ENCODE peak calls at places on chromosomes 1 and 21, in five cellular contexts. G, D, I, U and W are unnamed samples.
A peak's percentile ranks its signal among the peaks of the same experiment; 100 is the strongest.

GRCh38 chr1:66685265-66685664 is 67.0 kb upstream of the DYNLT5 start:
- DNase-seq in G (no peak), D (no peak), U (no peak), I (no peak), W (no peak)

GRCh38 chr21:38468989-38469388 is 29.3 kb downstream of the ERG start:
- DNase-seq in U (no peak), I (no peak), D (no peak), G (no peak), W (no peak)

GRCh38 chr21:42025392-42026071 is 15.4 kb upstream of the ZBTB21 start:
- DNase-seq in I (no peak), D (no peak), U (no peak), G (no peak), W (no peak)

GRCh38 chr21:32930673-32931072 is 95.1 kb upstream of the OLIG2 start:
- DNase-seq in U (no peak), G (no peak), I (no peak), D (no peak), W (no peak)

GRCh38 chr1:201419737-201420607 is 1.6 kb downstream of the TNNI1 start:
- DNase-seq in G (no peak), I (no peak), D (no peak), U (no peak), W (no peak)

GRCh38 chr1:187551061-187551460 is 722.3 kb downstream of the PLA2G4A start:
- DNase-seq in I (no peak), U (no peak), D (no peak), G (no peak), W (no peak)

GRCh38 chr1:113390871-113391642 is 742 bp downstream of the MAGI3 start:
- DNase-seq in I (peak; percentile 62), G (no peak), D (peak; percentile 19), U (peak; percentile 69), W (peak; percentile 39)

GRCh38 chr1:203202431-203203245 is 16.1 kb upstream of the CHI3L1 start:
- DNase-seq in D (peak; percentile 61), U (no peak), G (no peak), I (peak; percentile 37), W (no peak)

GRCh38 chr1:24415910-24416665 is 486 bp downstream of the NIPAL3 start:
- DNase-seq in G (no peak), D (no peak), I (no peak), U (peak; percentile 60), W (no peak)

GRCh38 chr1:18959591-18959990 is 3.1 kb upstream of the IFFO2 start:
- DNase-seq in G (no peak), I (no peak), D (no peak), U (no peak), W (no peak)

GRCh38 chr1:37995773-37996379 is 6.1 kb upstream of the SF3A3 start:
- DNase-seq in D (peak; percentile 62), U (peak; percentile 71), G (no peak), I (peak; percentile 74), W (no peak)

GRCh38 chr1:226640288-226640687 is 91.7 kb downstream of the STUM start:
- DNase-seq in U (no peak), G (no peak), D (no peak), I (no peak), W (no peak)

GRCh38 chr1:169340882-169341281 is 26.7 kb downstream of the NME7 start:
- DNase-seq in G (no peak), U (no peak), D (no peak), I (no peak), W (no peak)

GRCh38 chr1:201783067-201783466 is 45.9 kb upstream of the IPO9 start:
- DNase-seq in U (no peak), D (no peak), I (no peak), G (no peak), W (no peak)

GRCh38 chr1:23194119-23194984 is 22.9 kb downstream of the HTR1D start:
- DNase-seq in I (no peak), G (no peak), D (no peak), U (no peak), W (no peak)

GRCh38 chr1:187631381-187631675 is 802.6 kb downstream of the PLA2G4A start:
- DNase-seq in D (no peak), G (no peak), I (no peak), U (no peak), W (no peak)

DNA sequence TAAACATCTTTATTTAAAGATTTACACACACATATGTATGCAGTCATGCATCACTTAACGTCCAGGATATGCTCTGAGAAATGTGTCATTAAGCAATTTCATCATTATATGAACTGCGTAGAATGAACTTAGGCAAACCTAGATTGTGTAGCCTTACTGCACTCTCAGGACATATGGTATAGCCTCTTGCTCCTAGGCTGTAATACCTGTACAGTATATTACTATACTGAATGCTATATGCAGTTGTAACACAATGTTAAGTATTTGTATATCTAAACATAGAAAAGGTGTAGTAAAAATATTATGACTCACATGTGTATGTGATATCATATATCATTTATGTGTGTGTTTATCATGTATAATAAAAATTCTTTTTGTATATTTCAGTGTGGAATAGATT is 73.2 kb upstream of the QSOX1 start:
- DNase-seq in D (no peak), U (no peak), I (no peak), G (no peak), W (no peak)
- H3K36me3 ChIP-seq in D (peaks cover 14% of the 10 kb centered on the region), U (peaks cover 3% of the 10 kb centered on the region), I (peaks cover 56% of the 10 kb centered on the region), G (peaks cover 9% of the 10 kb centered on the region), W (peaks cover 79% of the 10 kb centered on the region)

GRCh38 chr1:206578959-206579358 is 33.3 kb downstream of the EIF2D start:
- DNase-seq in I (no peak), D (no peak), G (no peak), U (no peak), W (no peak)

GRCh38 chr1:206579747-206580437 is 32.4 kb downstream of the EIF2D start:
- DNase-seq in U (no peak), G (no peak), D (peak; percentile 49), I (peak; percentile 86), W (peak; percentile 89)

GRCh38 chr1:206581571-206581981 is 30.7 kb downstream of the EIF2D start:
- DNase-seq in I (peak; percentile 54), D (peak; percentile 25), U (no peak), G (no peak), W (no peak)

GRCh38 chr1:206582537-206583460 is 29.5 kb downstream of the EIF2D start:
- DNase-seq in U (no peak), I (no peak), G (no peak), D (no peak), W (no peak)

GRCh38 chr1:206580438-206581113 is 31.7 kb downstream of the EIF2D start:
- DNase-seq in U (no peak), D (no peak), G (no peak), I (no peak), W (no peak)
- H3K4me3 ChIP-seq in U (no peak overlapping the region), D (no peak overlapping the region), G (no peak overlapping the region), I (no peak overlapping the region), W (peak overlapping the region; percentile 69)

GRCh38 chr1:9776685-9777084 is 47.1 kb downstream of the CLSTN1 start:
- DNase-seq in D (no peak), G (no peak), I (no peak), U (no peak), W (no peak)
- H3K36me3 ChIP-seq in D (no peaks in the 10 kb centered on the region), G (peaks cover under 1% of the 10 kb centered on the region), I (peaks cover 11% of the 10 kb centered on the region), U (peaks cover 11% of the 10 kb centered on the region), W (peaks cover 18% of the 10 kb centered on the region)

GRCh38 chr1:2625311-2625710 is 7.5 kb downstream of the MMEL1 start:
- DNase-seq in D (no peak), G (no peak), I (no peak), U (no peak), W (no peak)
- H3K4me3 ChIP-seq in D (no peak overlapping the region), G (no peak overlapping the region), I (no peak overlapping the region), U (no peak overlapping the region), W (no peak overlapping the region)

DNA sequence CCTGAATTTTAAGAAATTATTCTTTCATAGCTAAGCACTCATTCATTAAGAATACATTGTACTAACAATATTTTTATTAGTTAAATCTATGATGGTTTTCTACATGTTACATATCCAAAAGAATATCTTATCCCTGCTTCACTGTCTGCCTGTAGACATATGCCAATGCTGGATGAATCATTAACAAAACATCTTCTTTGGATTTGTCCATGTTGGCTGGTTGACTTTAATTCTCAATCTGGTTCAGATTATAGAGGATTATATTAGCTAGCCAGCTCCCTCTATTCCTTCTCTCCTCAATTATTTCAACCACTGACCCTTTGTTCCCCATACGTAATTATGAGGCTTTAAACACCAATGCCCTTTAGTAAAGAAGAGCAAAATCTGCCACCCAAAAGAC is 138.9 kb upstream of the DMRTA2 start:
- DNase-seq in D (no peak), U (no peak), G (no peak), I (no peak), W (no peak)
- H3K36me3 ChIP-seq in D (no peaks in the 10 kb centered on the region), U (no peaks in the 10 kb centered on the region), G (no peaks in the 10 kb centered on the region), I (no peaks in the 10 kb centered on the region), W (peaks cover 19% of the 10 kb centered on the region)

GRCh38 chr1:9182784-9183257 is 51.8 kb upstream of the H6PD start:
- DNase-seq in D (no peak), U (no peak), I (no peak), G (no peak), W (no peak)
- H3K4me3 ChIP-seq in D (peak overlapping the region; percentile 75), U (peak overlapping the region; percentile 56), I (peak overlapping the region; percentile 61), G (peak overlapping the region; percentile 70), W (no peak overlapping the region)

GRCh38 chr1:156543066-156543465 is 29.3 kb downstream of the IQGAP3 start:
- DNase-seq in I (no peak), D (no peak), U (no peak), G (no peak), W (no peak)
- H3K36me3 ChIP-seq in I (no peaks in the 10 kb centered on the region), D (no peaks in the 10 kb centered on the region), U (no peaks in the 10 kb centered on the region), G (peaks cover 17% of the 10 kb centered on the region), W (no peaks in the 10 kb centered on the region)

GRCh38 chr1:155297431-155297830 is 3.8 kb downstream of the PKLR start:
- DNase-seq in U (no peak), G (no peak), I (no peak), D (no peak), W (no peak)

GRCh38 chr1:155295942-155296267 is 5.3 kb downstream of the PKLR start:
- DNase-seq in G (no peak), I (no peak), D (no peak), U (no peak), W (no peak)

GRCh38 chr1:155294520-155295182 is 6.6 kb downstream of the PKLR start:
- DNase-seq in G (no peak), D (no peak), U (no peak), I (no peak), W (no peak)

GRCh38 chr1:155296660-155297059 is 4.6 kb downstream of the PKLR start:
- DNase-seq in G (no peak), D (no peak), I (no peak), U (no peak), W (no peak)

GRCh38 chr1:155295183-155295941 is 5.9 kb downstream of the PKLR start:
- DNase-seq in G (no peak), D (no peak), U (no peak), I (no peak), W (no peak)
- H3K4me3 ChIP-seq in G (no peak overlapping the region), D (no peak overlapping the region), U (no peak overlapping the region), I (no peak overlapping the region), W (no peak overlapping the region)